ENCODE peak calls at places on chromosomes 6 and 20, in eight cellular contexts. H, K, R, G, N, M, Q and S are unnamed samples.

GRCh38 chr6:104537185-104537584 is 322.5 kb downstream of the HACE1 start:
- DNase-seq in H (peak), K (no peak), R (no peak), G (no peak), N (peak), M (no peak), Q (peak), S (no peak)

GRCh38 chr6:44100088-44100550 is 27.1 kb downstream of the MRPL14 start:
- DNase-seq in H (no peak), K (no peak), R (no peak), G (peak), N (peak), M (no peak), Q (peak), S (peak)

GRCh38 chr6:135962731-135963130 is 111.2 kb downstream of the PDE7B start:
- DNase-seq in H (no peak), K (peak), R (no peak), G (no peak), N (peak), M (no peak), Q (peak), S (no peak)

GRCh38 chr6:67683960-67684359 is 951.1 kb upstream of the ADGRB3 start:
- DNase-seq in H (no peak), K (peak), R (no peak), G (no peak), N (no peak), M (peak), Q (peak), S (no peak)

GRCh38 chr6:73523434-73524123 is 2.7 kb upstream of the EEF1A1 start:
- DNase-seq in H (no peak), K (peak), R (no peak), G (peak), N (peak), M (no peak), Q (peak), S (peak)

GRCh38 chr6:161951139-161951538 is 677.3 kb upstream of the AGPAT4 start:
- DNase-seq in H (no peak), K (no peak), R (no peak), G (no peak), N (no peak), M (no peak), Q (no peak), S (no peak)

GRCh38 chr6:42124223-42124836 is 18.1 kb downstream of the C6orf132 start:
- DNase-seq in H (no peak), K (no peak), R (no peak), G (no peak), N (no peak), M (no peak), Q (no peak), S (no peak)

GRCh38 chr6:124056884-124057283 is 253.2 kb downstream of the NKAIN2 start:
- DNase-seq in H (no peak), K (no peak), R (no peak), G (no peak), N (no peak), M (no peak), Q (no peak), S (no peak)

GRCh38 chr6:161411265-161411944 is 137.5 kb upstream of the AGPAT4 start:
- DNase-seq in H (no peak), K (peak), R (no peak), G (peak), N (no peak), M (no peak), Q (peak), S (no peak)

GRCh38 chr20:52087471-52087870 is 104.1 kb downstream of the ZFP64 start:
- DNase-seq in H (no peak), K (no peak), R (no peak), G (no peak), N (no peak), M (no peak), Q (no peak), S (no peak)

GRCh38 chr6:24766685-24767462 is 7.9 kb upstream of the GMNN start:
- DNase-seq in H (no peak), K (peak), R (no peak), G (peak), N (peak), M (no peak), Q (peak), S (peak)

GRCh38 chr20:62065669-62066338 is at the start of gene TAF4:
- DNase-seq in H (no peak), K (peak), R (no peak), G (peak), N (peak), M (peak), Q (peak), S (peak)

GRCh38 chr6:136782021-136782770 is 10.1 kb downstream of the MAP3K5 start:
- DNase-seq in H (no peak), K (peak), R (no peak), G (no peak), N (peak), M (no peak), Q (peak), S (no peak)

GRCh38 chr6:49906511-49906910 is 40.2 kb upstream of the CRISP1 start:
- DNase-seq in H (no peak), K (no peak), R (no peak), G (no peak), N (no peak), M (no peak), Q (no peak), S (no peak)